ENCODE peak calls at places on chromosomes 5 and 9, in seven cellular contexts. Q, X, Z, B, P, J and S are unnamed samples.

GRCh38 chr5:110736763-110737162 is 2.0 kb upstream of the SLC25A46 start:
- DNase-seq in Q (no peak), X (no peak), Z (no peak), B (no peak), P (no peak), J (no peak), S (no peak)

GRCh38 chr5:95620030-95620869 is at the start of gene GPR150:
- DNase-seq in Q (peak), X (peak), Z (peak), B (no peak), P (no peak), J (peak), S (peak)

GRCh38 chr9:93899609-93900435 is 55.3 kb downstream of the BARX1 start:
- DNase-seq in Q (peak), X (no peak), Z (peak), B (no peak), P (no peak), J (no peak), S (no peak)

GRCh38 chr5:113166710-113167366 is 190.2 kb downstream of the DCP2 start:
- DNase-seq in Q (no peak), X (peak), Z (no peak), B (no peak), P (no peak), J (no peak), S (no peak)

GRCh38 chr5:93622240-93622885 is 39.3 kb downstream of the NR2F1 start:
- DNase-seq in Q (no peak), X (no peak), Z (no peak), B (no peak), P (no peak), J (no peak), S (no peak)

GRCh38 chr5:127980843-127981242 is 102.7 kb upstream of the SLC12A2 start:
- DNase-seq in Q (no peak), X (no peak), Z (no peak), B (no peak), P (no peak), J (no peak), S (no peak)

GRCh38 chr5:137333461-137333860 is 165.7 kb downstream of the SPOCK1 start:
- DNase-seq in Q (no peak), X (no peak), Z (no peak), B (no peak), P (no peak), J (no peak), S (no peak)

GRCh38 chr9:117074782-117075510 is 339.9 kb downstream of the ASTN2 start:
- DNase-seq in Q (no peak), X (no peak), Z (no peak), B (no peak), P (no peak), J (no peak), S (no peak)

GRCh38 chr9:133735894-133736293 is 2.3 kb downstream of the SARDH start:
- DNase-seq in Q (no peak), X (no peak), Z (no peak), B (no peak), P (no peak), J (peak), S (no peak)

GRCh38 chr5:139246394-139246793 is 47.1 kb upstream of the MATR3 start:
- DNase-seq in Q (no peak), X (no peak), Z (no peak), B (no peak), P (no peak), J (no peak), S (no peak)

GRCh38 chr9:100602302-100602930 is 24.5 kb downstream of the CAVIN4 start:
- DNase-seq in Q (no peak), X (peak), Z (no peak), B (no peak), P (no peak), J (no peak), S (no peak)

GRCh38 chr5:78760411-78761169 is 112.0 kb upstream of the LHFPL2 start:
- DNase-seq in Q (no peak), X (no peak), Z (no peak), B (no peak), P (no peak), J (no peak), S (no peak)

GRCh38 chr5:39775458-39776365 is 350.9 kb upstream of the DAB2 start:
- DNase-seq in Q (no peak), X (peak), Z (no peak), B (no peak), P (no peak), J (no peak), S (no peak)

GRCh38 chr5:128254789-128255188 is 171.2 kb downstream of the SLC12A2 start:
- DNase-seq in Q (no peak), X (no peak), Z (no peak), B (no peak), P (no peak), J (no peak), S (no peak)

GRCh38 chr5:92580814-92581213 is 1000.2 kb downstream of the NR2F1-AS1 start:
- DNase-seq in Q (no peak), X (no peak), Z (no peak), B (no peak), P (no peak), J (no peak), S (no peak)

GRCh38 chr9:129285979-129286772 is 108.1 kb upstream of the IER5L start:
- DNase-seq in Q (peak), X (no peak), Z (peak), B (no peak), P (peak), J (no peak), S (peak)

GRCh38 chr5:142353093-142353472 is 28.3 kb upstream of the SPRY4 start:
- DNase-seq in Q (peak), X (no peak), Z (no peak), B (no peak), P (no peak), J (no peak), S (no peak)

GRCh38 chr9:18385676-18386075 is 88.3 kb upstream of the ADAMTSL1 start:
- DNase-seq in Q (no peak), X (no peak), Z (no peak), B (no peak), P (no peak), J (no peak), S (no peak)

GRCh38 chr9:89400398-89401116 is 82.3 kb downstream of the SECISBP2 start:
- DNase-seq in Q (no peak), X (no peak), Z (no peak), B (no peak), P (no peak), J (no peak), S (no peak)

GRCh38 chr9:126238415-126238814 is 88.2 kb upstream of the MVB12B start:
- DNase-seq in Q (no peak), X (no peak), Z (no peak), B (no peak), P (no peak), J (no peak), S (no peak)

GRCh38 chr5:1726469-1726865 is 73.2 kb downstream of the MRPL36 start:
- DNase-seq in Q (peak), X (no peak), Z (peak), B (no peak), P (no peak), J (peak), S (no peak)

GRCh38 chr5:24222866-24223265 is 421.9 kb downstream of the CDH10 start:
- DNase-seq in Q (no peak), X (no peak), Z (no peak), B (no peak), P (no peak), J (no peak), S (no peak)

GRCh38 chr9:10946676-10947410 is 334.0 kb upstream of the PTPRD start:
- DNase-seq in Q (no peak), X (no peak), Z (no peak), B (no peak), P (no peak), J (no peak), S (no peak)

GRCh38 chr5:45038366-45038987 is 229.7 kb downstream of the MRPS30 start:
- DNase-seq in Q (no peak), X (peak), Z (no peak), B (no peak), P (no peak), J (no peak), S (no peak)

GRCh38 chr5:122753500-122753899 is 21.4 kb upstream of the SNX2 start:
- DNase-seq in Q (no peak), X (no peak), Z (no peak), B (no peak), P (no peak), J (no peak), S (no peak)

GRCh38 chr9:117722108-117722761 is 18.0 kb downstream of the TLR4 start:
- DNase-seq in Q (no peak), X (no peak), Z (no peak), B (no peak), P (no peak), J (no peak), S (no peak)

GRCh38 chr9:128249558-128249913 is 26.3 kb downstream of the GOLGA2 start:
- DNase-seq in Q (no peak), X (no peak), Z (no peak), B (no peak), P (no peak), J (no peak), S (no peak)

GRCh38 chr9:106432631-106433030 is 430.3 kb upstream of the ZNF462 start:
- DNase-seq in Q (no peak), X (no peak), Z (no peak), B (no peak), P (no peak), J (no peak), S (no peak)

GRCh38 chr9:92725266-92725545 is 39.4 kb downstream of the BICD2 start:
- DNase-seq in Q (no peak), X (no peak), Z (no peak), B (no peak), P (no peak), J (peak), S (no peak)

GRCh38 chr9:23426144-23426543 is 399.9 kb downstream of the ELAVL2 start:
- DNase-seq in Q (no peak), X (no peak), Z (no peak), B (no peak), P (no peak), J (no peak), S (no peak)

GRCh38 chr5:169970911-169971436 is 9.3 kb downstream of the INSYN2B start:
- DNase-seq in Q (no peak), X (peak), Z (no peak), B (no peak), P (no peak), J (no peak), S (no peak)

GRCh38 chr5:98755406-98755805 is 18.1 kb upstream of the RGMB start:
- DNase-seq in Q (no peak), X (no peak), Z (no peak), B (no peak), P (no peak), J (no peak), S (no peak)

GRCh38 chr5:92455011-92455410 is 1071.9 kb upstream of the ARRDC3 start:
- DNase-seq in Q (no peak), X (no peak), Z (no peak), B (peak), P (no peak), J (no peak), S (no peak)

GRCh38 chr5:178388381-178389030 is 155.9 kb upstream of the PHYKPL start:
- DNase-seq in Q (peak), X (no peak), Z (peak), B (no peak), P (no peak), J (peak), S (no peak)
- TF ChIP-seq POLR2A in Q (no peak), X (no peak), Z (no peak), B (no peak), P (no peak), J (no peak), S (no peak)

GRCh38 chr9:136735812-136736480 is 6.8 kb downstream of the LCN10 start:
- DNase-seq in Q (no peak), X (no peak), Z (no peak), B (no peak), P (no peak), J (no peak), S (no peak)
- TF ChIP-seq EP300 in Q (no peak), X (no peak), Z (no peak), B (no peak), P (no peak), J (no peak), S (no peak)

DNA sequence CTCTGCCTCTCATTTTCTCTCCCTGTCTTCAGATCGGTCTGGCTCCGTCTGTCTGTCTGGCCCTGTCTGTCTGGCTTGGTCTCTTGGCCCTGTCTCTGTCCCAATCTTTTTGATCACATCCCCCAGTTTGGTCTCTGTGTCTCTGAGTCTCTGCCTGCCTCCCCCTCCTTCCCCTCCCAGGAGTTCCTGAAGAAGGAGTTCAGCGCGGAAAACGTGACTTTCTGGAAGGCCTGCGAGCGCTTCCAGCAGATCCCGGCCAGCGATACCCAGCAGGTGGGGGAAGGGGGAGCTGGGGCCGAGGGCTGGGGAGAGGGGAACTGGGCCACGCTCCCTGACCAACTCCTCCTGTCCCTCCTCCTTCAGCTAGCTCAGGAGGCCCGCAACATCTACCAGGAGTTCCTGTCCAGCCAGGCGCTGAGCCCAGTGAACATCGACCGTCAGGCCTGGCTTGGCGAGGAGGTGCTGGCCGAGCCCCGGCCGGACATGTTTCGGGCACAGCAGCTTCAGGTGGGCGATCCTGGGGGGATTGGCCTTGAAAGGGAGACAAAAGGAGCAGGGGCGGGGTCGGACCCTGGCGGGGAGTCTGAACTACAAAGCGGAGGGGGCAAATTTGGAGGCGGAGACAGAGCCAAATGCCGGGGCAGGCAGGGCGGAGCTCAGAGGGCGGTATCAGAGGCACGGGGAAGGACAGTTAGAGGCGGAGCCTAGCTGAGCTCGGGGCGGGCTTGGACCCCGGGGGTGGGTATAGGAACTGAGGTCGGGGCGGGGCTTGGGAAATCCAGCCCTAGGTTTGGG is 9.0 kb downstream of the RGS14 start:
- DNase-seq in Q (peak), X (no peak), Z (peak), B (no peak), P (peak), J (peak), S (peak)
- TF ChIP-seq POLR2A in Q (no peak), X (no peak), Z (no peak), B (no peak), P (peak), J (no peak), S (peak)

GRCh38 chr5:145852990-145853389 is 17.8 kb upstream of the PRELID2 start:
- DNase-seq in Q (no peak), X (no peak), Z (no peak), B (no peak), P (no peak), J (no peak), S (no peak)

GRCh38 chr5:145855842-145856267 is 17.0 kb downstream of the GRXCR2 start:
- DNase-seq in Q (no peak), X (no peak), Z (no peak), B (no peak), P (no peak), J (no peak), S (no peak)

GRCh38 chr5:145853952-145854351 is 18.8 kb upstream of the PRELID2 start:
- DNase-seq in Q (no peak), X (no peak), Z (no peak), B (no peak), P (no peak), J (no peak), S (no peak)

GRCh38 chr5:145856285-145856818 is 16.5 kb downstream of the GRXCR2 start:
- DNase-seq in Q (peak), X (no peak), Z (no peak), B (no peak), P (peak), J (peak), S (peak)

GRCh38 chr5:145854651-145855258 is 18.1 kb downstream of the GRXCR2 start:
- DNase-seq in Q (no peak), X (peak), Z (no peak), B (no peak), P (no peak), J (no peak), S (no peak)
- TF ChIP-seq EP300 in Q (no peak), X (no peak), Z (no peak), B (no peak), P (no peak), J (no peak), S (no peak)

DNA sequence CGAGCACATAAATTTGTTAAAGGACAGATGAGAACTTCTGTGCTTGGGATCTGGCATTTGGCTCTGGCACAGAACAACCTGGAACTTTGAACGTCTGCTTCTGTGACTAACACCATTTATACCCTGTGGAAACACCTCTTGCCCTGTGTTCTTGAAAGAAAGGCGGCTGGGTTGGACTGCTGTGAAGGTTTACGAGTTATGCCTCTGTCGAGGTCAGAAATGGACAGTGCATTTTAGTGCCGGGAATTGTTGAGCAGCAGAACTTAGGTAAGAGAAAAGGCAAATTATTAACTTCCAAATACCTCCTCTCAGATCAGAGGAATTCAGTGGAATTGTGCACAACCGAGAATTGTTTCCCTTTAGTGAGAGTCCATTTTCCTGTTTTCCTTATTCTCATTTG is 14.1 kb upstream of the INIP start:
- DNase-seq in Q (no peak), X (no peak), Z (no peak), B (no peak), P (no peak), J (no peak), S (no peak)
- TF ChIP-seq POLR2A in Q (no peak), X (no peak), Z (no peak), B (no peak), P (no peak), J (no peak), S (no peak)

DNA sequence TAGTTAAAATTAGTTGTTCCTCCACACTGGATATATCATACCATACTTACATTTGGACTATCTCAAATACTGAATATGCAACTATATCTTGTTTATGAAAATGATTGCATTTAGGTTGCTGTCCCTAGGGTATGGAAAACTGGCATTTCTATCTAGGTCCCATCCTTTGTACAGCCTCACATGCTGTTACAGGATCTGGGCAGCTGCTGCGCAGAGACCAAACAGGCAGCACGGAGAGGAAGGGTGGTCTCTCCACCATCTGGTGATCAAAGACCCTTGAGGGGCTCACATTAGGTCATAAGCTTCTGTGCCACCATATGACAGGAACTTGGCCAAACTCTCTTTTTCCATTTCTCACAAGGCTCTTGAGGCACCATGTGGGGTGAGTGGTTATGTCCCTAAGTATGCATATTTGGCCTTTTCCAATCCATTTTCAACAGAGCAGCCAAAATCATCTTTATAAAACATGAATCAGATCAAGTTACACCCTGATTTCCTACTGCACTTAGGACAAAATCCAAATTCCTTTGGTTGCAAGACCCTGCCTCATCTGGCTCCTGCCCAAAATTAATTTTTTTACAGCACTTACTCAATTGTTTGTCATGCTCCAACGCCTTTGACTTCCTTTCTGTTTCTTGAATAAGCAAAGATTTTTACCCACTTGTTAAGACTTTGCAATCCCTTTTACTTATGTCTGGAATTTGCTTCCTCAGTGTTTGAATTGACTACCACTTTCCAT is 729.9 kb downstream of the MAT2B start:
- DNase-seq in Q (no peak), X (no peak), Z (no peak), B (no peak), P (no peak), J (no peak), S (no peak)
- TF ChIP-seq EP300 in Q (no peak), X (no peak), Z (no peak), B (no peak), P (no peak), J (no peak), S (no peak)

GRCh38 chr9:68608763-68609162 is 68.1 kb upstream of the TMEM252 start:
- DNase-seq in Q (no peak), X (no peak), Z (no peak), B (no peak), P (no peak), J (no peak), S (no peak)

GRCh38 chr9:68610016-68610415 is 69.3 kb upstream of the TMEM252 start:
- DNase-seq in Q (no peak), X (no peak), Z (no peak), B (no peak), P (no peak), J (peak), S (no peak)

GRCh38 chr9:68619636-68620035 is 79.0 kb upstream of the TMEM252 start:
- DNase-seq in Q (no peak), X (no peak), Z (no peak), B (no peak), P (no peak), J (no peak), S (no peak)

GRCh38 chr9:68619056-68619455 is 78.4 kb upstream of the TMEM252 start:
- DNase-seq in Q (no peak), X (no peak), Z (no peak), B (no peak), P (no peak), J (no peak), S (no peak)

DNA sequence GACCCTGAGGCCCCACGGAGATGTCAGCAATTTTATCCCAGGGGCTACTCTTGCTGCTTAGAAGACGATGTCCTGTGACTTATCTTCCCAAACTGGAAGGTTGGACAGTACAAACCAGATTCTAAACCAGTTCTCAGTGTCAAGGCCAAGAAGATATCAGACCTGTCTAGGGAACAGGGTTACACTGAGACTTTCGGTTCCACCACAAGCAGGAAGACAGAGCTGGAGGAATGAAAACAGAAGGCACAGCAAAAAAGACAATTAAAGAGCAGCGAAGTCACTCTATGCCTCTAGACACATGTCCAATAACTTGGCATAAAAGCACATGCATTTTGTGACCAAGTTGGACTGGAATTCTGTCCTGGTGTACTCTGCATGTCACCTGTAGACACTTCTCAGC is 73.4 kb upstream of the TMEM252 start:
- DNase-seq in Q (no peak), X (no peak), Z (no peak), B (no peak), P (no peak), J (no peak), S (no peak)
- TF ChIP-seq POLR2A in Q (no peak), X (no peak), Z (no peak), B (no peak), P (no peak), J (no peak), S (no peak)

GRCh38 chr9:131997076-131997475 is 82.6 kb downstream of the MED27 start:
- DNase-seq in Q (no peak), X (no peak), Z (no peak), B (no peak), P (no peak), J (no peak), S (no peak)
- TF ChIP-seq EP300 in Q (no peak), X (no peak), Z (no peak), B (no peak), P (no peak), J (no peak), S (no peak)